ENCODE peak calls at places on chromosomes 2 and 18, in four cellular contexts. C is prostate gland, U is cerebellar cortex, N is GM12865. G is an unnamed sample.

GRCh38 chr2:17069564-17069963 is 403.9 kb upstream of the CYRIA start:
- DNase-seq in U (no peak), C (no peak), N (no peak), G (no peak)

GRCh38 chr2:191441761-191442160 is 196.6 kb downstream of the MYO1B start:
- DNase-seq in C (no peak), N (no peak), U (no peak), G (no peak)

GRCh38 chr18:519019-519879 is 18.7 kb upstream of the COLEC12 start:
- DNase-seq in U (no peak), C (peak), N (peak), G (peak)

GRCh38 chr2:20599001-20599600 is 51.8 kb downstream of the HS1BP3 start:
- DNase-seq in C (no peak), U (no peak), N (no peak), G (peak)

GRCh38 chr2:196993617-196994016 is 67.1 kb upstream of the PGAP1 start:
- DNase-seq in N (no peak), U (no peak), C (no peak), G (no peak)

GRCh38 chr18:46067431-46068007 is 4.5 kb downstream of the PSTPIP2 start:
- DNase-seq in C (peak), N (peak), U (no peak), G (no peak)

GRCh38 chr2:71614976-71615768 is 161.8 kb downstream of the DYSF start:
- DNase-seq in U (peak), N (no peak), C (no peak), G (peak)

GRCh38 chr18:79458131-79458838 is 62.6 kb downstream of the NFATC1 start:
- DNase-seq in C (no peak), U (no peak), N (no peak), G (peak)

GRCh38 chr18:77068321-77068841 is 64.2 kb downstream of the MBP start:
- DNase-seq in U (no peak), N (peak), C (no peak), G (no peak)

GRCh38 chr2:26008851-26009566 is 24.9 kb upstream of the RAB10 start:
- DNase-seq in U (no peak), N (peak), C (peak), G (peak)